ENCODE peak calls at places on chromosomes 16 and 17, in seven cellular contexts. X is sigmoid colon, Q is lower leg skin, U is BE2C, I is Daoy, N is adrenal gland, D is GM03348. S is an unnamed sample.
A peak's percentile ranks its signal among the peaks of the same experiment; 100 is the strongest.

GRCh38 chr16:85269165-85269564 is 156.9 kb upstream of the CIBAR2 start:
- DNase-seq in U (no peak), I (no peak), D (no peak), Q (no peak), N (no peak), X (no peak), S (no peak)

GRCh38 chr16:22262460-22262859 is 34.7 kb upstream of the POLR3E start:
- DNase-seq in D (peak; percentile 40), U (no peak), I (peak; percentile 37), N (no peak), Q (no peak), X (no peak), S (no peak)

GRCh38 chr16:57976331-57976796 is 5.4 kb upstream of the CNGB1 start:
- DNase-seq in D (peak; percentile 43), X (no peak), I (no peak), U (no peak), Q (no peak), N (no peak), S (no peak)

GRCh38 chr16:59634951-59635350 is 900.8 kb upstream of the GOT2 start:
- DNase-seq in D (no peak), X (no peak), I (no peak), Q (no peak), U (no peak), N (no peak), S (no peak)

GRCh38 chr17:17303010-17303846 is at the start of gene NT5M:
- DNase-seq in I (peak; percentile 81), X (peak; percentile 85), D (peak; percentile 94), U (peak; percentile 78), N (peak; percentile 51), Q (peak; percentile 43), S (peak; percentile 86)

GRCh38 chr16:84739349-84740124 is 39.7 kb downstream of the USP10 start:
- DNase-seq in D (peak; percentile 82), I (peak; percentile 62), U (no peak), X (peak; percentile 81), N (no peak), Q (no peak), S (no peak)

GRCh38 chr16:67238278-67238575 is 9.1 kb downstream of the FHOD1 start:
- DNase-seq in X (no peak), Q (no peak), U (no peak), I (no peak), N (no peak), D (no peak), S (no peak)

GRCh38 chr16:84117482-84117843 is 721 bp upstream of the MBTPS1 start:
- DNase-seq in I (peak; percentile 35), X (no peak), D (no peak), U (no peak), Q (no peak), N (no peak), S (peak; percentile 26)

S was measured in A673.